ENCODE peak calls at places on chromosomes 2 and 18, in eight cellular contexts. J is DND-41, M is hepatocyte, E is stomach, O is left ventricle myocardium inferior, U is fibroblast of lung, V is endothelial cell of umbilical vein, X is SK-N-SH. L is an unnamed sample.

GRCh38 chr18:79775441-79776221 is 22.1 kb upstream of the KCNG2 start:
- DNase-seq in O (no peak), U (no peak), M (no peak), X (no peak), E (no peak), J (no peak), V (no peak), L (peak; percentile 23)

GRCh38 chr18:6368017-6368416 is 46.7 kb downstream of the L3MBTL4 start:
- DNase-seq in J (no peak), E (no peak), V (no peak), U (no peak), O (no peak), M (no peak), X (no peak), L (no peak)

GRCh38 chr2:25726511-25726910 is 53.1 kb upstream of the DTNB start:
- DNase-seq in V (no peak), M (no peak), U (no peak), J (no peak), X (no peak), O (no peak), E (no peak), L (no peak)

GRCh38 chr2:86393521-86394490 is 47.4 kb upstream of the KDM3A start:
- DNase-seq in M (peak; percentile 65), V (peak; percentile 59), X (no peak), E (peak; percentile 42), J (no peak), O (peak; percentile 30), U (peak; percentile 55), L (peak; percentile 49)

GRCh38 chr2:165681841-165682240 is 112.2 kb downstream of the GALNT3 start:
- DNase-seq in U (no peak), E (no peak), J (no peak), M (no peak), X (no peak), O (no peak), V (no peak), L (no peak)

GRCh38 chr2:169230204-169230603 is 132.1 kb downstream of the LRP2 start:
- DNase-seq in J (no peak), U (no peak), M (no peak), X (no peak), O (no peak), E (no peak), V (no peak), L (no peak)

GRCh38 chr2:219106251-219106650 is 45.5 kb upstream of the IHH start:
- DNase-seq in U (no peak), O (no peak), V (no peak), J (no peak), X (no peak), M (no peak), E (no peak), L (no peak)

GRCh38 chr2:16322308-16323130 is 343.1 kb downstream of the CYRIA start:
- DNase-seq in E (no peak), U (no peak), M (no peak), J (no peak), V (no peak), O (no peak), X (peak; percentile 76), L (no peak)

DNA sequence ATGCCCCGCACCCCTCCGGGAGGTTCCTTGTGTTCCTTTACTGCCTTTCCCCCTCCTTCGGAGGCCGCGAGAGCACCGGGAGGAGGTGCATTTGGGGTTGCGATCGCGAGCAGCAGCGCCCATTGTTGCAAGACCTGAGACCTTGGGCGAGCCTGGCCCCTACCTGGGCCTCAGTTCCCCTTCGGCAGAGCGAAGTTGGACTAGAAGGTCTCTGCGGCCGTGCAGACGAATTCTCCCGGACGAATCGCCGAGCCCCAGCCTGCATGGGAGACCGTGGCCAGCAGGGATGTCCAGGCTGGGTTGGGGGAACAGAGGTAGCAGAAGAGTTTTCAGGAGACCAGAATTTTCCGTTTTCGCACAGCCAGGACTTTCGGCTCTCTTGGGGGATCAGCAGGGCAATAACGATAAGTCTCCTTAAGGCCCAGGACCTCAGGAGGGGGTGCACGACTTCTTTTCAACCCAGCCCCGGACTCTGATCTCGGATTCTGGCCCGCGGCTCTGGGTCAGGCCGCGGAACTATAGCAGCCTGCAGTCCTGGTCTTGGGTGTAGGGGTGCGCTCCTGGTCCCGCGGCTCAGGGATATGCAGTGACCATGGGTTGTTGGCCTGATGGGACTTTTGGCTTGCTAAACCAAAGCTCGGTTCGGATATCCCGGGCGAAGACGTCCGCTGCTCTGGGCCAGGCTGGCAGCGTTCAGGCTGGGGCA is 2.8 kb downstream of the GDF7 start:
- DNase-seq in X (peak; percentile 42), V (no peak), E (no peak), O (no peak), M (no peak), U (no peak), J (no peak), L (no peak)
- H3K27me3 ChIP-seq in X (peaks cover 66% of the 10 kb centered on the region), V (peaks cover 56% of the 10 kb centered on the region), E (peaks cover 37% of the 10 kb centered on the region), O (peaks cover 97% of the 10 kb centered on the region), M (peaks cover 91% of the 10 kb centered on the region), U (peaks cover 76% of the 10 kb centered on the region), J (no peaks in the 10 kb centered on the region), L (peaks cover 96% of the 10 kb centered on the region)

GRCh38 chr2:27296466-27296865 is 11.8 kb downstream of the UCN start:
- DNase-seq in E (no peak), V (no peak), X (no peak), J (no peak), M (no peak), O (no peak), U (no peak), L (no peak)
- TF ChIP-seq CTCF in E (no peak), V (no peak), X (no peak), J (no peak), M (no peak), O (no peak), U (no peak), L (no peak)

GRCh38 chr2:231133365-231134114 is 8.7 kb upstream of the HTR2B start:
- DNase-seq in M (no peak), J (no peak), X (no peak), E (no peak), O (no peak), V (no peak), U (no peak), L (no peak)
- H3K4me3 ChIP-seq in M (no peak overlapping the region), J (no peak overlapping the region), X (no peak overlapping the region), E (no peak overlapping the region), O (no peak overlapping the region), V (no peak overlapping the region), U (no peak overlapping the region), L (no peak overlapping the region)

GRCh38 chr18:24678626-24679025 is 218.2 kb downstream of the HRH4 start:
- DNase-seq in J (no peak), X (no peak), V (no peak), U (no peak), O (no peak), E (no peak), M (no peak), L (no peak)

GRCh38 chr18:24678113-24678512 is 217.7 kb downstream of the HRH4 start:
- DNase-seq in V (no peak), U (no peak), E (no peak), M (no peak), O (no peak), X (no peak), J (no peak), L (no peak)

GRCh38 chr18:24677011-24677410 is 216.6 kb downstream of the HRH4 start:
- DNase-seq in V (no peak), E (no peak), O (no peak), U (peak; percentile 11), X (no peak), J (no peak), M (no peak), L (no peak)

GRCh38 chr18:24674236-24675004 is 214.0 kb downstream of the HRH4 start:
- DNase-seq in X (no peak), V (no peak), U (no peak), M (no peak), J (no peak), E (no peak), O (no peak), L (no peak)

DNA sequence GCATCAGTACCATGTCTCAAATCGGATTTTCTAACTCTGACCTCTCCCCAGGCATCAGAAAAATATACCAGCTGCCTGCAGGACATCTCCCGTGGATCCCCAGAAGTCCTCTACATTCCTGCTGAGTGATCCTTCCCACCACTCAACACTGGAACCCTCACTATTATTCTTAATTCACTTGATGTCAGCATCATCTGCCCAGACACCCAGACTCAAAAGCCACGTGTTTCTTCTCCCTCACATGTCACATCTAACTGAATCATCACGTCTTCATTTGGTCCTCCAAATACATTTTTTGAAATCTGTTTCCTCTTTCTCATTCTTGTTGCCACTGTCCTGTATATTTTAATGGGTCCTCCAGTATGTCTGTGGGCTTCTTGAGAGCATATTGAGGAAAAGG is 218.6 kb downstream of the HRH4 start:
- DNase-seq in X (no peak), J (no peak), E (no peak), V (no peak), O (no peak), U (no peak), M (no peak), L (no peak)
- H3K27me3 ChIP-seq in X (no peaks in the 10 kb centered on the region), J (peaks cover 7% of the 10 kb centered on the region), E (no peaks in the 10 kb centered on the region), V (peaks cover 8% of the 10 kb centered on the region), O (no peaks in the 10 kb centered on the region), U (no peaks in the 10 kb centered on the region), M (no peaks in the 10 kb centered on the region), L (no peaks in the 10 kb centered on the region)

GRCh38 chr2:66575625-66576371 is 140.9 kb downstream of the MEIS1 start:
- DNase-seq in E (no peak), X (peak; percentile 69), M (peak; percentile 61), J (no peak), U (peak; percentile 42), O (peak; percentile 19), V (peak; percentile 26), L (peak; percentile 53)

GRCh38 chr2:66573866-66574265 is 138.9 kb downstream of the MEIS1 start:
- DNase-seq in M (peak; percentile 24), V (no peak), O (no peak), J (no peak), E (no peak), X (no peak), U (peak; percentile 24), L (no peak)

GRCh38 chr2:66573412-66573811 is 138.5 kb downstream of the MEIS1 start:
- DNase-seq in J (no peak), V (no peak), O (no peak), U (no peak), E (no peak), M (peak; percentile 20), X (no peak), L (no peak)

GRCh38 chr2:66576381-66577330 is 141.7 kb downstream of the MEIS1 start:
- DNase-seq in M (peak; percentile 57), V (peak; percentile 46), J (no peak), O (no peak), X (no peak), U (peak; percentile 42), E (no peak), L (no peak)

DNA sequence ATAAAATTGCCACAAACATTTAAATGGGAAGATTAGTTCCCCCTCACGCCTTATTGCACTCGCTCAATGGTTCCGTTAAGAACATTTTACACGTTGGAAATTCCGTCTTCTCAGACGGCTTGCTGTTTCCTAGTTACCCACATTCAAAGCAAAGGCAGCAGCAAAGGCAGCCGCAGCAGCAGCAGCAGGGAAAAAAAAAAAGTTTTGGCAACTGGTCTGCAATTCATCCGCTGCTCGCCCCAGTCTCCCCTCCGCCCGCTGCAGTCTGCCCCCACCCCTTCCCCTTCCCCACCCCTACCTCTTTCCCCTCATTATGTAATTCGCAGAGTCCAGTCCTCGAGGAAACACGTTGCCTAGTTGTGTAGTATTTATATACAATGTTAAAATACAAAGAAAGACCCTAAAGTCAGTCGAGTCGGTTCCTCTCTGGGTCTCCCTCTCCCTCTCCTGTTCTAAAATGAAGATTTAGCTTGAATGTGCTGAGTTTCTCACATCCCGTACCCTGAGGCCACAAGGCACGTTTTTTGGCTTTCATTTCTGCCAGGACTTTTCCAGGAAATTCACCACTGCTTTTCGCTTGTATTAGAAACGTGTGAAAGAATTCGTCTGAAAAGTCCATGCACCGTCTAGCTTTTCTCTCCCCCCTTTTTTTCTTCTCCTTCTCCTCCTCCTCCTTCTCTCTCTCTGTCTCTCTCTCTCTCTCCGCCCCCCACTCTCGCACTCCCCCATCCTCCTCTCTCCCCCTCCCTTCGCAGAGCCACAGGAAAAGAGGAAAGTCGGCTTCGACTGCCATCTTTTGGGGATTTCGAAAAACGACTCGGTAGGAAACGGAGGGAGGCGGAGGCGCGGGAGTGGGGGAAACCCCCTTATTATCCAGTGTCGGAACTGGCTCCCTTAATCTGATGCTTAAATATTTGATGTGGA is 140.0 kb downstream of the MEIS1 start:
- DNase-seq in E (no peak), X (peak; percentile 91), M (peak; percentile 87), V (peak; percentile 81), O (peak; percentile 26), J (no peak), U (peak; percentile 88), L (no peak)
- TF ChIP-seq CTCF in E (no peak), X (peak; percentile 68), M (peak; percentile 77), V (peak; percentile 45), O (peak; percentile 54), J (no peak), U (peak; percentile 58), L (peak; percentile 42)

L was measured in lower lobe of right lung.